ENCODE peak calls at places on chromosomes 4 and X, in seven cellular contexts. T is astrocyte, B is hepatocyte, S is neural progenitor cell, W is fibroblast of lung, K is GM23338, V is endothelial cell of umbilical vein. Y is an unnamed sample.

GRCh38 chrX:44914532-44915198 is 41.7 kb downstream of the KDM6A start:
- DNase-seq in T (peak), B (no peak), S (no peak), W (peak), K (no peak), V (peak), Y (no peak)

GRCh38 chr4:120765271-120765985 is 157.1 kb downstream of the PRDM5 start:
- DNase-seq in T (no peak), B (no peak), S (no peak), W (no peak), K (no peak), V (no peak), Y (no peak)

GRCh38 chr4:57265831-57266582 is 155.8 kb upstream of the IGFBP7 start:
- DNase-seq in T (no peak), B (no peak), S (peak), W (no peak), K (peak), V (peak), Y (no peak)

GRCh38 chr4:5134620-5135019 is 83.3 kb downstream of the STK32B start:
- DNase-seq in T (no peak), B (no peak), S (no peak), W (no peak), K (no peak), V (no peak), Y (peak)

GRCh38 chr4:156322592-156322991 is 368.9 kb upstream of the CTSO start:
- DNase-seq in T (peak), B (no peak), S (no peak), W (peak), K (no peak), V (no peak), Y (peak)

GRCh38 chrX:698246-698645 is 67.7 kb downstream of the SHOX start:
- DNase-seq in T (no peak), B (no peak), S (no peak), W (no peak), K (no peak), V (no peak), Y (no peak)

GRCh38 chr4:153541426-153542096 is 75.4 kb downstream of the TMEM131L start:
- DNase-seq in T (peak), B (no peak), S (no peak), W (peak), K (no peak), V (no peak), Y (peak)

GRCh38 chrX:102985182-102985581 is 48.1 kb downstream of the RAB40AL start:
- DNase-seq in T (no peak), B (no peak), S (no peak), W (no peak), K (no peak), V (no peak), Y (peak)

GRCh38 chr4:140269369-140269768 is 104.1 kb upstream of the SCOC start:
- DNase-seq in T (no peak), B (no peak), S (no peak), W (no peak), K (no peak), V (no peak), Y (no peak)

GRCh38 chr4:150242820-150243458 is 164.7 kb downstream of the DCLK2 start:
- DNase-seq in T (no peak), B (peak), S (peak), W (peak), K (peak), V (peak), Y (peak)

GRCh38 chrX:10725071-10725470 is 104.7 kb upstream of the MID1 start:
- DNase-seq in T (no peak), B (no peak), S (peak), W (no peak), K (peak), V (peak), Y (peak)

GRCh38 chr4:187606581-187606980 is 389.0 kb upstream of the ZFP42 start:
- DNase-seq in T (peak), B (peak), S (peak), W (peak), K (peak), V (peak), Y (peak)

GRCh38 chr4:53899544-53900274 is 164.7 kb downstream of the CHIC2 start:
- DNase-seq in T (peak), B (peak), S (no peak), W (peak), K (no peak), V (peak), Y (no peak)

GRCh38 chr4:106809083-106809482 is 227.0 kb downstream of the DKK2 start:
- DNase-seq in T (peak), B (peak), S (peak), W (peak), K (peak), V (peak), Y (peak)

GRCh38 chr4:12734586-12734985 is 749.6 kb downstream of the RAB28 start:
- DNase-seq in T (no peak), B (no peak), S (no peak), W (no peak), K (no peak), V (no peak), Y (no peak)

GRCh38 chr4:146621-147020 is 22.3 kb downstream of the ZNF718 start:
- DNase-seq in T (no peak), B (no peak), S (no peak), W (no peak), K (no peak), V (no peak), Y (no peak)

GRCh38 chr4:61202638-61203495 is 2.7 kb downstream of the ADGRL3 start:
- DNase-seq in T (no peak), B (peak), S (peak), W (peak), K (peak), V (no peak), Y (peak)

GRCh38 chr4:163607292-163607691 is 112.8 kb downstream of the TMA16 start:
- DNase-seq in T (peak), B (no peak), S (no peak), W (no peak), K (no peak), V (no peak), Y (no peak)

GRCh38 chr4:85005865-85006377 is 39.4 kb upstream of the WDFY3 start:
- DNase-seq in T (peak), B (no peak), S (no peak), W (peak), K (no peak), V (peak), Y (peak)

GRCh38 chr4:1351854-1352633 is 5.0 kb downstream of the UVSSA start:
- DNase-seq in T (peak), B (peak), S (peak), W (peak), K (peak), V (peak), Y (peak)

GRCh38 chr4:148390311-148390710 is 51.9 kb downstream of the NR3C2 start:
- DNase-seq in T (no peak), B (no peak), S (no peak), W (no peak), K (no peak), V (no peak), Y (no peak)

GRCh38 chr4:4289930-4290850 is at the start of the genes LYAR and ZBTB49:
- DNase-seq in T (peak), B (peak), S (peak), W (peak), K (peak), V (peak), Y (peak)

GRCh38 chrX:9885150-9885549 is 82.0 kb upstream of the CLDN34 start:
- DNase-seq in T (peak), B (peak), S (peak), W (peak), K (peak), V (peak), Y (peak)

GRCh38 chr4:173333658-173334084 is 487 bp downstream of the HMGB2 start:
- DNase-seq in T (peak), B (peak), S (peak), W (peak), K (peak), V (no peak), Y (peak)

GRCh38 chr4:2416564-2417195 is 1.8 kb downstream of the ZFYVE28 start:
- DNase-seq in T (no peak), B (no peak), S (peak), W (no peak), K (peak), V (peak), Y (no peak)

GRCh38 chr4:80261989-80262600 is 4.4 kb upstream of the FGF5 start:
- DNase-seq in T (no peak), B (no peak), S (no peak), W (no peak), K (no peak), V (no peak), Y (no peak)

GRCh38 chr4:47050986-47051725 is 19.8 kb downstream of the GABRB1 start:
- DNase-seq in T (no peak), B (no peak), S (no peak), W (no peak), K (peak), V (peak), Y (no peak)

GRCh38 chr4:168923526-168924194 is 86.4 kb downstream of the CBR4 start:
- DNase-seq in T (peak), B (peak), S (peak), W (peak), K (peak), V (peak), Y (peak)

GRCh38 chr4:11821774-11822430 is 393.2 kb upstream of the HS3ST1 start:
- DNase-seq in T (no peak), B (no peak), S (peak), W (no peak), K (peak), V (no peak), Y (no peak)

GRCh38 chrX:106912864-106913263 is 7.3 kb upstream of the CLDN2 start:
- DNase-seq in T (peak), B (no peak), S (no peak), W (peak), K (no peak), V (no peak), Y (peak)

GRCh38 chrX:79300821-79301220 is 66.3 kb downstream of the ITM2A start:
- DNase-seq in T (no peak), B (no peak), S (no peak), W (no peak), K (no peak), V (no peak), Y (no peak)
- H2AFZ ChIP-seq in T (no peak), B (no peak), S (no peak), W (no peak), K (no peak), V (no peak), Y (no peak)

GRCh38 chrX:104310657-104311056 is 55.9 kb upstream of the ESX1 start:
- DNase-seq in T (no peak), B (no peak), S (no peak), W (no peak), K (no peak), V (no peak), Y (no peak)

GRCh38 chrX:104306180-104306579 is 51.4 kb upstream of the ESX1 start:
- DNase-seq in T (no peak), B (no peak), S (no peak), W (no peak), K (no peak), V (no peak), Y (no peak)

GRCh38 chrX:104309169-104309568 is 54.4 kb upstream of the ESX1 start:
- DNase-seq in T (no peak), B (no peak), S (peak), W (no peak), K (peak), V (no peak), Y (peak)

GRCh38 chrX:104307341-104307740 is 52.6 kb upstream of the ESX1 start:
- DNase-seq in T (peak), B (no peak), S (no peak), W (no peak), K (no peak), V (no peak), Y (peak)

DNA sequence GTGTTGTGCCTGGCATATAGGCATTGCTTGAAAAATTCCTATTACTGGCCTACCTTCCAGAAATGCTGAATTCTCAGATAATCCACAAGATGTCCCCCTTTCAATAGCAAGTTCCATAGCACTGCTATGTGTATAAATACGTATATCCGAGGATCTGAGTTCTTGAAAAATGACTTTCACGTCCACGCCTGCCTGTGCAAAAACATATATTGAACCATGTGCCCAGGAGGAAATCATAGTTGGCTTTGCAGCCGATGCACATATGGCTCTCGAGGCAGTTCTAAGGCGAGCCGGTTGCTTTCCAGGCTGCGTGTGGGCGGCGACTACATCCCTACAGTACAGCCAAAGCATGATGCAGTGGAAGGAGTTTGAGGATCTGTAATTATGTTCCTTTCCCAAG is 55.4 kb upstream of the ESX1 start:
- DNase-seq in T (peak), B (no peak), S (no peak), W (peak), K (no peak), V (peak), Y (peak)
- H2AFZ ChIP-seq in T (peak), B (no peak), S (no peak), W (peak), K (no peak), V (peak), Y (peak)

DNA sequence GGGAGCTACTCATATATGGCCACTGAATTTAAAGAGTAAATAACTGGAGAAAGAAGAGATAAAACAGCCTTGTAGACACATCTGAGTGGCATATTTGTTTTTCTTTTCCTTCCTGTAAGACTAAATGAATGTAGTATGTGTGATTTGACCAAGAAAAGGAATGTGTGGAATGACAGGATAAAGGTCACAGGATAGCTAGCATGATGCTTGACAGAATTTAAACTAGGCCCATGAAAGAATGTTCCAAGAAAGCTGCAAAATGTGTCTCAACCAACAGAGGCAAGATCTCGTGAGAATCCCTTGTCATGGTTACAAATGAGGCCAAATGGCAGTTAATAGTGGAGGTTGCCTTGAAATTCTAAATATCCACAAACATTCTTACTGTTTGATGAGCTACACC is 137.0 kb downstream of the KCNIP4 start:
- DNase-seq in T (peak), B (no peak), S (no peak), W (no peak), K (no peak), V (peak), Y (peak)
- H2AFZ ChIP-seq in T (no peak), B (no peak), S (no peak), W (no peak), K (no peak), V (no peak), Y (no peak)

DNA sequence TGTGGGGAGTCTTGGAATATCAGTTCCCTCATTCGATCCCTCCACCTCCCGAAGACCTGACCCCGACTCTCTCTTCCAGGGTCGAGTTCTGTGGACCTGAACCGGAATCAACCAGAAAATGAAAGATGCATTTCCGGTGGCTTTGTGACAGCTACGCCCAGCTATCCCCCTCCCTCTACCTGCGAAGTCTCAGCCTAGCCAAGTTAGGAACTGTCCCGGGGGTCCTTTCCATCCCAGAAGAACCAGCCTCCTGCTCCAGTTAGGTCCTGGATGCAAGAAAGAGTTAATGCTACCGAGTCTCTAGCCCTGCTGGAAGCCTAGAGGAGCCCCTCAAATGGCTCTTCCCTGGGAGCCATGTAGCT is 13.4 kb upstream of the ETDC start:
- DNase-seq in T (no peak), B (no peak), S (no peak), W (no peak), K (no peak), V (no peak), Y (no peak)
- H2AFZ ChIP-seq in T (peak), B (no peak), S (no peak), W (no peak), K (no peak), V (no peak), Y (no peak)

GRCh38 chr4:95580226-95580625 is 31.5 kb upstream of the UNC5C start:
- DNase-seq in T (no peak), B (no peak), S (peak), W (no peak), K (peak), V (no peak), Y (no peak)
- H2AFZ ChIP-seq in T (no peak), B (no peak), S (peak), W (no peak), K (peak), V (no peak), Y (no peak)

DNA sequence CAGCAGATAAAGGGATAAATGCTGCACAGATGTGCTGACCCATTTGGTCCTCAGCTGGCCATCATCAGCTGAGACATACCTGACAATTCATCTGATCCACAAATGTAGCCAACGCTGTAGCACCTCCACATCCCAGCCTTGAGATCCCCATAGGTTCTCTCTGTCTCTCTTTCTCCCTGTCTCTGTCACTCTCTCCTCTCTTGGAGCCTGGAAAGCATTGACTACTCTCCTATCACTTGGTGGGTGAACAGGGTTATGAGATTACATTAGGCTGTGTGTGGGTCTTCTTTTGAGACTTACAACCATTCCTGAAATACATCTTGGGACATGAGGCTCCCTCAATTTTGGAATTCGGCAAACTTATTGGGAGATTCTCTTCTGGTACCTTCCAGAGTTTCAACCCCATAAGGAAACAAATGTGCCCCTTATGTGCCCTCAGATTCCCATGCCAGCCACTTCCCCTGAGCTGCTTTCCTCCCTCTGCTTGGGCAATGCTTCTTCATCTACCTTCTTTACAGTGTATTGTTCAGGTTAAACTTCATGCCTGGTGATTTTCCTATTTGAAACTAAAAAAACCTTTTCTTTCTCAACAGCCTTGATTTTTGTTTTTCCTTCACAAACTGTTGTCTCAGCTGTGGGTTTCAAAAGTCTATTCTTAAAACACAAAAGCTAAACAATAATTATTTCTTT is 29.1 kb upstream of the FGF2 start:
- DNase-seq in T (no peak), B (no peak), S (no peak), W (no peak), K (no peak), V (no peak), Y (no peak)
- H2AFZ ChIP-seq in T (peak), B (peak), S (peak), W (peak), K (no peak), V (peak), Y (no peak)

GRCh38 chr4:181971411-181971810 is 271.8 kb upstream of the TENM3 start:
- DNase-seq in T (peak), B (no peak), S (no peak), W (no peak), K (no peak), V (no peak), Y (no peak)
- H2AFZ ChIP-seq in T (no peak), B (no peak), S (no peak), W (no peak), K (peak), V (no peak), Y (no peak)